ENCODE peak calls at places on chromosomes 12 and 14, in ten cellular contexts. H, E, G, K, P, S, I, N, W and Y are unnamed samples.

GRCh38 chr14:101709962-101710891 is 51.3 kb upstream of the PPP2R5C start:
- DNase-seq in H (no peak), E (no peak), G (no peak), K (no peak), P (peak; percentile 91), S (no peak), I (no peak), N (no peak), W (no peak), Y (no peak)

GRCh38 chr12:13200841-13201240 is 4.3 kb downstream of the EMP1 start:
- DNase-seq in H (no peak), E (no peak), G (no peak), K (no peak), P (no peak), S (no peak), I (no peak), N (no peak), W (no peak), Y (no peak)

GRCh38 chr14:89144642-89145041 is 272.4 kb downstream of the FOXN3 start:
- DNase-seq in H (no peak), E (no peak), G (no peak), K (no peak), P (no peak), S (no peak), I (no peak), N (no peak), W (no peak), Y (no peak)

GRCh38 chr14:22533057-22533704 is 55.8 kb downstream of the DAD1 start:
- DNase-seq in H (no peak), E (no peak), G (no peak), K (no peak), P (no peak), S (no peak), I (no peak), N (no peak), W (no peak), Y (no peak)

GRCh38 chr12:32312049-32312670 is 87.2 kb upstream of the FGD4 start:
- DNase-seq in H (peak; percentile 20), E (no peak), G (no peak), K (peak; percentile 38), P (peak; percentile 78), S (no peak), I (no peak), N (peak; percentile 48), W (peak; percentile 62), Y (no peak)

GRCh38 chr12:17976202-17976601 is 113.8 kb downstream of the RERGL start:
- DNase-seq in H (no peak), E (no peak), G (no peak), K (no peak), P (no peak), S (no peak), I (no peak), N (no peak), W (peak; percentile 13), Y (no peak)

GRCh38 chr12:5441497-5442236 is 9.8 kb downstream of the NTF3 start:
- DNase-seq in H (peak; percentile 38), E (no peak), G (no peak), K (no peak), P (peak; percentile 94), S (no peak), I (no peak), N (no peak), W (no peak), Y (no peak)

GRCh38 chr12:124286414-124286813 is 8.5 kb upstream of the RFLNA start:
- DNase-seq in H (no peak), E (no peak), G (no peak), K (no peak), P (no peak), S (no peak), I (no peak), N (no peak), W (no peak), Y (no peak)

GRCh38 chr14:83556746-83557460 is 1973.0 kb upstream of the FLRT2 start:
- DNase-seq in H (no peak), E (no peak), G (no peak), K (peak; percentile 46), P (peak; percentile 20), S (no peak), I (no peak), N (peak; percentile 17), W (peak; percentile 87), Y (no peak)

GRCh38 chr12:119683413-119683812 is 15.5 kb downstream of the PRKAB1 start:
- DNase-seq in H (peak; percentile 22), E (no peak), G (no peak), K (no peak), P (no peak), S (no peak), I (no peak), N (no peak), W (peak; percentile 48), Y (no peak)

GRCh38 chr12:92062539-92063493 is 82.8 kb downstream of the BTG1 start:
- DNase-seq in H (no peak), E (no peak), G (no peak), K (no peak), P (no peak), S (no peak), I (no peak), N (no peak), W (no peak), Y (no peak)

GRCh38 chr12:11814362-11814761 is 164.9 kb downstream of the ETV6 start:
- DNase-seq in H (peak; percentile 78), E (no peak), G (no peak), K (peak; percentile 51), P (peak; percentile 75), S (no peak), I (no peak), N (no peak), W (peak; percentile 80), Y (no peak)

GRCh38 chr12:57627504-57628279 is 5.3 kb downstream of the B4GALNT1 start:
- DNase-seq in H (no peak), E (no peak), G (no peak), K (no peak), P (no peak), S (no peak), I (no peak), N (no peak), W (no peak), Y (peak; percentile 59)